ENCODE peak calls at places on chromosomes 11 and 22, in five cellular contexts. H is hepatic stellate cell, O is PC-9, U is NCI-H510A treated with DMSO at 0.1 percent for 48 hours, A is psoas muscle. E is an unnamed sample.

GRCh38 chr11:7367803-7368202 is 116.1 kb downstream of the SYT9 start:
- DNase-seq in H (no peak), O (no peak), U (no peak), A (no peak), E (no peak)

GRCh38 chr11:117691206-117691490 is 105.9 kb downstream of the DSCAML1 start:
- DNase-seq in H (no peak), O (no peak), U (no peak), A (no peak), E (no peak)

GRCh38 chr11:35515224-35515623 is 10.2 kb downstream of the PAMR1 start:
- DNase-seq in H (peak; percentile 72), O (no peak), U (no peak), A (no peak), E (no peak)

GRCh38 chr22:36462475-36462790 is 19.0 kb downstream of the TXN2 start:
- DNase-seq in H (no peak), O (no peak), U (no peak), A (no peak), E (no peak)

GRCh38 chr22:29587938-29588699 is 7.2 kb upstream of the NIPSNAP1 start:
- DNase-seq in H (peak; percentile 40), O (no peak), U (no peak), A (no peak), E (no peak)

GRCh38 chr11:30016588-30017363 is at the start of gene KCNA4:
- DNase-seq in H (no peak), O (no peak), U (no peak), A (no peak), E (no peak)

GRCh38 chr11:61129608-61130523 is 27.6 kb downstream of the CD5 start:
- DNase-seq in H (peak; percentile 97), O (peak; percentile 93), U (no peak), A (peak; percentile 90), E (peak; percentile 83)

GRCh38 chr11:108472681-108473080 is 5.4 kb upstream of the C11orf65 start:
- DNase-seq in H (no peak), O (no peak), U (no peak), A (no peak), E (no peak)

GRCh38 chr22:32627091-32627490 is 152.5 kb downstream of the FBXO7 start:
- DNase-seq in H (no peak), O (no peak), U (no peak), A (no peak), E (no peak)

GRCh38 chr22:49664371-49664881 is 163.2 kb downstream of the BRD1 start:
- DNase-seq in H (no peak), O (no peak), U (no peak), A (no peak), E (no peak)

GRCh38 chr11:114319716-114320328 is 23.6 kb downstream of the NNMT start:
- DNase-seq in H (no peak), O (no peak), U (no peak), A (no peak), E (no peak)

GRCh38 chr11:66728760-66729385 is at the start of gene SPTBN2:
- DNase-seq in H (peak; percentile 37), O (no peak), U (no peak), A (peak; percentile 39), E (no peak)

GRCh38 chr22:39643311-39644083 is 72.9 kb downstream of the CACNA1I start:
- DNase-seq in H (no peak), O (no peak), U (no peak), A (no peak), E (no peak)

GRCh38 chr11:92846542-92847125 is 122.8 kb upstream of the MTNR1B start:
- DNase-seq in H (peak; percentile 12), O (no peak), U (no peak), A (no peak), E (no peak)

GRCh38 chr11:117180661-117181585 is 2.4 kb downstream of the SIDT2 start:
- DNase-seq in H (peak; percentile 71), O (no peak), U (peak; percentile 25), A (peak; percentile 86), E (peak; percentile 52)

GRCh38 chr11:35529971-35530495 is 4.6 kb upstream of the PAMR1 start:
- DNase-seq in H (peak; percentile 68), O (peak; percentile 69), U (no peak), A (no peak), E (no peak)

GRCh38 chr22:42635531-42635930 is 4.9 kb downstream of the ATP5MGL start:
- DNase-seq in H (peak; percentile 95), O (peak; percentile 82), U (no peak), A (peak; percentile 92), E (no peak)

GRCh38 chr11:65522640-65523322 is 2.1 kb upstream of the SCYL1 start:
- DNase-seq in H (no peak), O (no peak), U (no peak), A (no peak), E (no peak)

GRCh38 chr22:42376721-42377177 is 55.5 kb downstream of the NFAM1 start:
- DNase-seq in H (no peak), O (no peak), U (peak; percentile 78), A (peak; percentile 86), E (no peak)

GRCh38 chr11:72091292-72091691 is 10.6 kb downstream of the LRRC51 start:
- DNase-seq in H (peak; percentile 78), O (peak; percentile 60), U (peak; percentile 39), A (peak; percentile 84), E (peak; percentile 45)

GRCh38 chr11:61691378-61692156 is 11.4 kb downstream of the DAGLA start:
- DNase-seq in H (no peak), O (no peak), U (no peak), A (no peak), E (no peak)

GRCh38 chr11:60887531-60887930 is 18.9 kb downstream of the PRPF19 start:
- DNase-seq in H (peak; percentile 53), O (no peak), U (peak; percentile 81), A (no peak), E (no peak)

GRCh38 chr11:74535371-74536118 is 42.0 kb upstream of the LIPT2 start:
- DNase-seq in H (no peak), O (no peak), U (no peak), A (no peak), E (no peak)

GRCh38 chr11:11946180-11946579 is 62.2 kb downstream of the DKK3 start:
- DNase-seq in H (no peak), O (no peak), U (no peak), A (no peak), E (no peak)

GRCh38 chr22:22583030-22583429 is 24.0 kb upstream of the PRAME start:
- DNase-seq in H (no peak), O (no peak), U (no peak), A (no peak), E (no peak)

GRCh38 chr11:70367071-70367470 is 31.3 kb upstream of the CTTN start:
- DNase-seq in H (peak; percentile 35), O (no peak), U (peak; percentile 78), A (no peak), E (no peak)